ENCODE peak calls at places on chromosomes 6 and 20, in five cellular contexts. B is pons; L is stimulated activated CD4-positive, alpha-beta T cell treated with anti-CD3 and anti-CD28 coated beads, Interleukin-2, amount 100 ng/mL, for 24 hours; V is NCI-H774; K is osteocyte. X is an unnamed sample.

GRCh38 chr6:1027795-1028569 is 283.9 kb upstream of the FOXQ1 start:
- DNase-seq in B (no peak), V (no peak), K (peak; percentile 72), L (no peak), X (no peak)

GRCh38 chr6:121309768-121310473 is 24.4 kb downstream of the TBC1D32 start:
- DNase-seq in K (no peak), V (no peak), L (no peak), B (no peak), X (peak; percentile 26)

GRCh38 chr6:152969688-152970418 is 13.0 kb downstream of the FBXO5 start:
- DNase-seq in V (no peak), L (no peak), K (no peak), B (no peak), X (no peak)

GRCh38 chr6:67184405-67184804 is 1450.7 kb upstream of the ADGRB3 start:
- DNase-seq in V (no peak), K (no peak), L (no peak), B (no peak), X (no peak)

GRCh38 chr6:37052027-37052628 is 46.7 kb downstream of the FGD2 start:
- DNase-seq in L (peak; percentile 31), B (no peak), V (no peak), K (no peak), X (no peak)

GRCh38 chr20:20373046-20373706 is 5.3 kb downstream of the INSM1 start:
- DNase-seq in L (no peak), K (no peak), B (no peak), V (no peak), X (no peak)

GRCh38 chr6:33989016-33989854 is 156.7 kb downstream of the GRM4 start:
- DNase-seq in V (no peak), K (peak; percentile 53), L (no peak), B (no peak), X (no peak)

GRCh38 chr6:141326426-141326825 is 806.3 kb upstream of the GJE1 start:
- DNase-seq in V (no peak), L (peak; percentile 64), K (no peak), B (no peak), X (peak; percentile 94)

GRCh38 chr6:71289802-71290175 is 1.2 kb downstream of the OGFRL1 start:
- DNase-seq in B (no peak), K (no peak), V (no peak), L (no peak), X (no peak)

GRCh38 chr6:149127212-149127611 is 190.3 kb upstream of the TAB2 start:
- DNase-seq in B (no peak), L (no peak), K (no peak), V (no peak), X (peak; percentile 8)

GRCh38 chr6:158698876-158699440 is 49.1 kb downstream of the SYTL3 start:
- DNase-seq in B (no peak), V (no peak), K (no peak), L (no peak), X (no peak)

GRCh38 chr6:138088307-138088744 is 18.9 kb downstream of the PERP start:
- DNase-seq in K (no peak), V (peak; percentile 65), B (no peak), L (no peak), X (peak; percentile 87)

GRCh38 chr6:107931894-107932293 is 26.1 kb downstream of the SEC63 start:
- DNase-seq in V (no peak), L (no peak), K (no peak), B (no peak), X (no peak)

GRCh38 chr20:31604567-31605030 is 490 bp upstream of the ID1 start:
- DNase-seq in L (no peak), V (no peak), K (no peak), B (no peak), X (no peak)

GRCh38 chr6:31299947-31300346 is 28.1 kb upstream of the HLA-C start:
- DNase-seq in K (no peak), V (no peak), L (no peak), B (no peak), X (no peak)

GRCh38 chr6:11197175-11197535 is 35.3 kb downstream of the NEDD9 start:
- DNase-seq in K (peak; percentile 73), V (no peak), L (no peak), B (no peak), X (peak; percentile 66)